ENCODE peak calls at places on chromosomes 7 and 10, in five cellular contexts. K is NCI-H774; Q is endothelial cell; U is fibroblast of gingiva; H is effector CD4-positive, alpha-beta T cell. E is an unnamed sample.

GRCh38 chr7:131546583-131547111 is 9.8 kb downstream of the PODXL start:
- DNase-seq in K (no peak), Q (peak; percentile 70), U (no peak), H (peak; percentile 11), E (no peak)

GRCh38 chr10:24054421-24054820 is 154.5 kb upstream of the KIAA1217 start:
- DNase-seq in K (no peak), Q (no peak), U (no peak), H (no peak), E (no peak)

GRCh38 chr10:116888380-116889055 is 39.2 kb downstream of the ENO4 start:
- DNase-seq in K (no peak), Q (no peak), U (peak; percentile 57), H (no peak), E (peak; percentile 37)

GRCh38 chr7:159088016-159088865 is 56.4 kb downstream of the VIPR2 start:
- DNase-seq in K (no peak), Q (no peak), U (no peak), H (no peak), E (no peak)

GRCh38 chr10:48364659-48365405 is 58.4 kb downstream of the MAPK8 start:
- DNase-seq in K (peak; percentile 9), Q (no peak), U (peak; percentile 58), H (no peak), E (no peak)

GRCh38 chr10:89373916-89374711 is 3.7 kb upstream of the IFIT1B start:
- DNase-seq in K (peak; percentile 59), Q (no peak), U (peak; percentile 99), H (no peak), E (peak; percentile 86)

GRCh38 chr7:48182736-48183369 is 11.6 kb downstream of the ABCA13 start:
- DNase-seq in K (no peak), Q (no peak), U (peak; percentile 21), H (no peak), E (no peak)

GRCh38 chr10:58189269-58189668 is 78.4 kb downstream of the IPMK start:
- DNase-seq in K (no peak), Q (no peak), U (peak; percentile 58), H (no peak), E (peak; percentile 21)

GRCh38 chr7:159046300-159046699 is 98.4 kb downstream of the VIPR2 start:
- DNase-seq in K (no peak), Q (no peak), U (no peak), H (no peak), E (no peak)